ENCODE peak calls at places on chromosomes 11 and 22, in seven cellular contexts. C, A, I, X, R, Q and H are unnamed samples. For H3K4me1, the result is how much of the 10 kb centered on the place peaks cover.

GRCh38 chr22:24190566-24191208 is 9.4 kb downstream of the SUSD2 start:
- DNase-seq in I (no peak), A (no peak), C (no peak), X (no peak), Q (no peak), R (no peak), H (peak)

GRCh38 chr11:2475151-2475918 is 30.5 kb downstream of the KCNQ1 start:
- DNase-seq in X (no peak), Q (no peak), I (no peak), R (no peak), A (no peak), C (no peak), H (no peak)

GRCh38 chr11:8092587-8093424 is 11.8 kb downstream of the TUB start:
- DNase-seq in I (peak), X (no peak), R (peak), Q (no peak), A (peak), C (no peak), H (peak)

GRCh38 chr11:47533690-47534135 is 19.2 kb downstream of the CELF1 start:
- DNase-seq in X (no peak), A (no peak), I (no peak), R (no peak), Q (no peak), C (no peak), H (no peak)

GRCh38 chr11:27391336-27392015 is 28.5 kb upstream of the CCDC34 start:
- DNase-seq in R (no peak), C (no peak), X (peak), Q (no peak), A (no peak), I (peak), H (no peak)

GRCh38 chr11:118691926-118692830 is 12.7 kb upstream of the TREH start:
- DNase-seq in I (peak), A (no peak), C (peak), X (no peak), R (no peak), Q (peak), H (no peak)

GRCh38 chr11:86515297-86516094 is 140.8 kb downstream of the CCDC81 start:
- DNase-seq in X (no peak), A (no peak), I (peak), C (no peak), R (no peak), Q (no peak), H (peak)

GRCh38 chr22:40238425-40239344 is 61.0 kb downstream of the TNRC6B start:
- DNase-seq in C (no peak), X (no peak), R (peak), I (peak), A (no peak), Q (peak), H (peak)

GRCh38 chr11:122847437-122847836 is 9.1 kb downstream of the CRTAM start:
- DNase-seq in X (no peak), I (no peak), C (no peak), A (no peak), R (no peak), Q (no peak), H (no peak)

GRCh38 chr22:36246718-36247117 is 6.2 kb upstream of the APOL1 start:
- DNase-seq in Q (no peak), I (no peak), X (no peak), A (no peak), C (no peak), R (no peak), H (no peak)

GRCh38 chr11:37786214-37786755 is 1188.2 kb upstream of the RAG2 start:
- DNase-seq in Q (no peak), R (no peak), C (no peak), X (no peak), I (peak), A (no peak), H (no peak)

GRCh38 chr11:41578421-41579047 is 119.1 kb upstream of the LRRC4C start:
- DNase-seq in X (no peak), C (no peak), R (no peak), I (peak), Q (no peak), A (no peak), H (no peak)

GRCh38 chr22:19497245-19497644 is 17.5 kb downstream of the CDC45 start:
- DNase-seq in X (no peak), C (no peak), Q (no peak), R (no peak), I (peak), A (no peak), H (no peak)

GRCh38 chr11:2789791-2790580 is 90.2 kb upstream of the KCNQ1OT1 start:
- DNase-seq in A (no peak), C (no peak), I (no peak), R (no peak), X (no peak), Q (no peak), H (peak)

GRCh38 chr11:47656284-47656915 is 14.0 kb upstream of the MTCH2 start:
- DNase-seq in X (no peak), C (no peak), R (no peak), A (no peak), Q (no peak), I (no peak), H (no peak)

GRCh38 chr11:33930317-33931021 is 38.6 kb upstream of the LMO2 start:
- DNase-seq in A (no peak), C (no peak), I (no peak), R (no peak), X (no peak), Q (no peak), H (no peak)

GRCh38 chr11:84685976-84686375 is 941.2 kb downstream of the DLG2 start:
- DNase-seq in Q (no peak), C (no peak), I (no peak), R (no peak), A (no peak), X (no peak), H (no peak)

GRCh38 chr11:1749020-1749758 is 1.2 kb downstream of the IFITM10 start:
- DNase-seq in R (no peak), X (no peak), C (no peak), Q (no peak), A (no peak), I (no peak), H (no peak)

GRCh38 chr11:125591659-125592304 is 870 bp upstream of the STT3A start:
- DNase-seq in A (peak), C (no peak), R (peak), Q (peak), X (no peak), I (peak), H (peak)

GRCh38 chr22:46115755-46116490 is 34.4 kb upstream of the PPARA start:
- DNase-seq in C (no peak), A (no peak), R (no peak), X (no peak), I (no peak), Q (no peak), H (no peak)

GRCh38 chr11:131770801-131771200 is 400.4 kb downstream of the NTM start:
- DNase-seq in R (no peak), I (no peak), Q (no peak), X (no peak), A (no peak), C (no peak), H (no peak)

GRCh38 chr11:6612816-6613136 is 760 bp upstream of the TAF10 start:
- DNase-seq in I (no peak), R (no peak), X (no peak), C (no peak), A (peak), Q (no peak), H (no peak)

GRCh38 chr11:123901867-123902266 is at the start of gene OR8D4:
- DNase-seq in R (no peak), X (no peak), Q (no peak), A (no peak), C (no peak), I (no peak), H (no peak)

GRCh38 chr11:2109541-2110019 is 29.6 kb downstream of the IGF2 start:
- DNase-seq in A (peak), I (no peak), X (no peak), Q (no peak), R (no peak), C (no peak), H (no peak)

GRCh38 chr11:44903035-44903434 is 47.6 kb downstream of the TP53I11 start:
- DNase-seq in C (no peak), A (no peak), X (no peak), Q (no peak), R (no peak), I (no peak), H (no peak)

GRCh38 chr22:38970548-38970947 is 11.6 kb upstream of the APOBEC3B start:
- DNase-seq in C (no peak), R (no peak), X (no peak), I (no peak), Q (no peak), A (no peak), H (no peak)
- H3K4me1 ChIP-seq in C (under half), R (under half), X (under half), I (under half), Q (under half), A (under half), H (under half)

GRCh38 chr11:75793966-75794365 is 21.0 kb upstream of the UVRAG start:
- DNase-seq in Q (no peak), A (no peak), X (no peak), R (no peak), I (peak), C (no peak), H (no peak)

GRCh38 chr11:75797796-75798195 is 17.2 kb upstream of the UVRAG start:
- DNase-seq in X (no peak), A (no peak), C (no peak), R (no peak), I (peak), Q (no peak), H (no peak)

GRCh38 chr11:75795276-75796090 is 19.5 kb upstream of the UVRAG start:
- DNase-seq in Q (no peak), I (peak), C (no peak), X (no peak), R (no peak), A (no peak), H (no peak)

GRCh38 chr11:75797116-75797515 is 17.9 kb upstream of the UVRAG start:
- DNase-seq in X (no peak), I (peak), Q (no peak), R (no peak), A (no peak), C (no peak), H (no peak)

GRCh38 chr11:75796091-75796435 is 18.9 kb upstream of the UVRAG start:
- DNase-seq in A (no peak), I (peak), X (no peak), R (no peak), C (no peak), Q (no peak), H (no peak)
- H3K4me1 ChIP-seq in A (under half), I (half or more), X (under half), R (under half), C (under half), Q (under half), H (under half)

DNA sequence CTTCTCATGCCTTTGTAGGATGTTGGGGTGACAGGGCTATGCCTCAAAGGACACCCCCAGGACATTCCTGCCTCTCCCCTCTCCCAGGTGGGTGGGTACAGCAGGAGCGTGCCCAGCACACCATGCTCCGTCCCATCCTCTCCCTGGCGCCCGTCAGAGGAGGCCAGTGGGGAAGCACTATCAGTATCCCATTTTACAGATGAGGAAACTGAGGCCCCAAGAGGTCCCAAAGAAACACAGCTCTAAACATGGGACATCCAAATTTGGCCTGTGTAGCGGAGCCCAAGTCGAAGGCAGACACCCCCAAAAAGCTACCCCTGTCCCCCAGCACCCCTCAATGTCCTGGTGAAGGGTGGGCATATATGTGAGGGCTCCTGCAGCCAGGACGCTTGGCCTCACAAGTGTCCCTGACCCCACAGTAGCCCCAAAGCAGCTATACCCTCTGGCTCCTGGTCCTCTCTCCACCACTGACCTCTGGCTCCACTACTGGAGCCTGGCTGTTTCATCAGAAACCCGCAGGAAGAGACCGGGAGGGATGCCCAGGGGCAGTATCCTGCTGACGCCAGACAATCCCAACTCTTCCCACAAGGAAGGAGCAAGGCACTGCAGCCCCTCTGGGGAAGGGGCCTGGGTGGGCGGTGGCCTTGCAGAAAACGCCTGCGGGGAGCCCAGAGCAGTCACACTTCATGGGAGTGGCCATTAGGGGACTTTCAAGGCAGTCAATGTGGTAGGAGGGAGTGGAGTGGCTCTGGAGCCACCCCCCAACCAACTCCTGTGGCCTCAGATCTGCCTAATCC is 5.4 kb downstream of the FADS3 start:
- DNase-seq in Q (no peak), I (no peak), X (no peak), R (no peak), A (no peak), C (no peak), H (no peak)
- H3K4me1 ChIP-seq in Q (under half), I (under half), X (under half), R (under half), A (half or more), C (under half), H (under half)

GRCh38 chr11:67274768-67275605 is 8.7 kb downstream of the GRK2 start:
- DNase-seq in I (no peak), A (peak), C (no peak), Q (no peak), X (no peak), R (no peak), H (peak)

GRCh38 chr11:67272327-67273259 is 6.3 kb downstream of the GRK2 start:
- DNase-seq in I (no peak), Q (peak), C (no peak), X (no peak), A (no peak), R (no peak), H (peak)

GRCh38 chr11:67271212-67271547 is 4.9 kb downstream of the GRK2 start:
- DNase-seq in Q (no peak), I (no peak), C (no peak), R (no peak), A (no peak), X (no peak), H (no peak)

GRCh38 chr11:67271548-67272284 is 5.4 kb downstream of the GRK2 start:
- DNase-seq in X (no peak), I (no peak), Q (peak), R (no peak), C (peak), A (no peak), H (peak)

DNA sequence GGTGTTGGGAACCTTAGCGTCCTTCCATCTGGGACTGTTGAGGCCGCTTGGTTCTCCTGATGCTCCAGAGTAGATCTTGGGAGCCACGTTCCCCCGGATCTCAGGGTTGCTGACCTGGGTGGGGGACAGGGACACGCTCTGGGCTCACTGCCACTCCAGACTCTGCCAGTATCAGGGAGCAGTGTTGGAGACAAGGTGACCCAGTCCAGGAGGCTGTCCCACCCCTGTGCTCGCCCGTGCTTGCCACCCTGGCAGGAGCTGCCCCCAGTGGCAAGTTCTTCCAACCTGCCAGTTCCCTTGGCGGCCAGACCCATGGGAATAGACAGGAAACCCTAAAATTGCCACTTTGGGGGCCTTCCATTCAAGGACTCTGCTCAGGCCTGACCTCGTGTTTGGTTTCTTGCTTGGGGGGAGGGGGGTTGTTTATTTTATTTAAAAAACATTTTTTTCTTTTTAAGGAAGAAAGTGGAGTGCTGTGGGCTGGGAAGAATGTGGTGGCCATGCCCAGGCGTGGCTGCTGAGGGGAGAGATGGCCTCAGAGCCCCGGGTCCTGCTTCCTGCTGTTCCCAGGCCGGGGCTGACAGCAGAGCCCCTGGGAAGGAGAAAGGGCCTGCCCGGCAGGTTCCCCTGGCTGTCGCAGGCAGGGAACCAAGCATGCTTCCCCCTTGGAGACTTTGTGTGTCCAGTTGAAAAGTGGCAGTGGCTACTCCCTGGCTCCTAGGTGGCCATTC is 7.2 kb downstream of the GRK2 start:
- DNase-seq in X (no peak), A (no peak), R (no peak), I (no peak), C (no peak), Q (peak), H (peak)
- H3K4me1 ChIP-seq in X (under half), A (half or more), R (under half), I (under half), C (half or more), Q (half or more), H (under half)